ENCODE peak calls at places on chromosomes 12 and 14, in six cellular contexts. One of them, this sample, is unnamed.

GRCh38 chr12:71312767-71313375 is 126.7 kb upstream of the LGR5 start:
- DNase-seq in HepG2: no peak
- DNase-seq in A549: no peak
- DNase-seq in WTC11: no peak
- DNase-seq in K562: no peak
- DNase-seq in H1: no peak
- DNase-seq in this sample: no peak

GRCh38 chr14:105746124-105746514 is 219.7 kb downstream of the TMEM121 start:
- DNase-seq in HepG2: no peak
- DNase-seq in A549: no peak
- DNase-seq in WTC11: no peak
- DNase-seq in K562: no peak
- DNase-seq in H1: no peak
- DNase-seq in this sample: no peak

GRCh38 chr12:127559349-127560040 is 707.5 kb upstream of the TMEM132C start:
- DNase-seq in HepG2: no peak
- DNase-seq in A549: no peak
- DNase-seq in WTC11: peak
- DNase-seq in K562: peak
- DNase-seq in H1: peak
- DNase-seq in this sample: peak

GRCh38 chr12:7092229-7092985 is at the start of gene C1R:
- DNase-seq in HepG2: peak
- DNase-seq in A549: peak
- DNase-seq in WTC11: peak
- DNase-seq in K562: peak
- DNase-seq in H1: no peak
- DNase-seq in this sample: peak

GRCh38 chr12:48779869-48780268 is 9.0 kb downstream of the ADCY6 start:
- DNase-seq in HepG2: no peak
- DNase-seq in A549: no peak
- DNase-seq in WTC11: no peak
- DNase-seq in K562: no peak
- DNase-seq in H1: no peak
- DNase-seq in this sample: peak

GRCh38 chr14:80100681-80101080 is 110.6 kb downstream of the DIO2 start:
- DNase-seq in HepG2: no peak
- DNase-seq in A549: no peak
- DNase-seq in WTC11: no peak
- DNase-seq in K562: no peak
- DNase-seq in H1: no peak
- DNase-seq in this sample: no peak

GRCh38 chr12:119803391-119803791 is 73.7 kb downstream of the CIT start:
- DNase-seq in HepG2: no peak
- DNase-seq in A549: no peak
- DNase-seq in WTC11: peak
- DNase-seq in K562: no peak
- DNase-seq in H1: peak
- DNase-seq in this sample: no peak

GRCh38 chr12:106774808-106775524 is 484 bp downstream of the RIC8B start:
- DNase-seq in HepG2: no peak
- DNase-seq in A549: no peak
- DNase-seq in WTC11: no peak
- DNase-seq in K562: no peak
- DNase-seq in H1: no peak
- DNase-seq in this sample: peak

GRCh38 chr14:26589998-26590397 is 7.8 kb downstream of the NOVA1 start:
- DNase-seq in HepG2: no peak
- DNase-seq in A549: no peak
- DNase-seq in WTC11: no peak
- DNase-seq in K562: no peak
- DNase-seq in H1: no peak
- DNase-seq in this sample: no peak

GRCh38 chr14:54815016-54815415 is 87.6 kb downstream of the GCH1 start:
- DNase-seq in HepG2: no peak
- DNase-seq in A549: no peak
- DNase-seq in WTC11: no peak
- DNase-seq in K562: no peak
- DNase-seq in H1: no peak
- DNase-seq in this sample: no peak

GRCh38 chr14:91177073-91177796 is 63.4 kb downstream of the DGLUCY start:
- DNase-seq in HepG2: peak
- DNase-seq in A549: peak
- DNase-seq in WTC11: peak
- DNase-seq in K562: peak
- DNase-seq in H1: no peak
- DNase-seq in this sample: peak

GRCh38 chr14:101819251-101819990 is 57.9 kb downstream of the PPP2R5C start:
- DNase-seq in HepG2: no peak
- DNase-seq in A549: no peak
- DNase-seq in WTC11: no peak
- DNase-seq in K562: no peak
- DNase-seq in H1: no peak
- DNase-seq in this sample: no peak

GRCh38 chr12:83318386-83318971 is 631.8 kb downstream of the TMTC2 start:
- DNase-seq in HepG2: no peak
- DNase-seq in A549: no peak
- DNase-seq in WTC11: no peak
- DNase-seq in K562: no peak
- DNase-seq in H1: no peak
- DNase-seq in this sample: no peak

DNA sequence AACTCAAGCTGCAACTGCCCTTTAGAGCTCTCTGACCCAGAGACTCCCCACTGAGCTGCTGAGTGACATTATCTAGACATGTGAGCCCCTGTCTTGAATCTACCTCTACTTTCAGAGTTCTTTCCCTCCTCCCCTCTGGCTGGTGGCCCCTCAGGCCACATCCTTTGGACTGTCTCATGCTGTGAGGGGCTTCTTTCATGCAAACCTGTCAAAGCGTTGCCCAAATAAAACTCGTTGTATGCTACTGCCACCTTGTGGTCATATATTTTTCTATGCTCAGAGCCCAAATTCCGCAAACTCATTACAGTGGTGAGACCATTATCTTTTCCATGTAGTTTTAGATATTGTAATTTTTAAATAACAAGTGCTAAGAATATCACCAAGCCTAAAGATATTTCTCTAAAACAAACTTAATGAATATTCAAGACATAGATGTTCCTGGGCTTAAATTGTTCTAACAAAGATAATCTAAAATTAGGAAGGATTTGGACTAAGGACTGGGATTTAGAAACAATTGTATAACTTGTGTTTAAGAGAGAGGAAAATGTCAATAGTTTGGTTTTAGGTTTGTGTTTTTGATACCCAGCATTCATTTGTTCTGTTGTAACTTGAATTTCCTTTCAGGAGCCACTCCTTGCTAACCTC is 338.0 kb downstream of the AACS start:
- DNase-seq in HepG2: peak
- DNase-seq in A549: no peak
- DNase-seq in WTC11: peak
- DNase-seq in K562: peak
- DNase-seq in H1: peak
- DNase-seq in this sample: peak
- TF ChIP-seq JUN in HepG2: no peak
- TF ChIP-seq JUN in A549: no peak
- TF ChIP-seq JUN in WTC11: no peak
- TF ChIP-seq JUN in K562: no peak
- TF ChIP-seq JUN in H1: no peak
- TF ChIP-seq JUN in this sample: no peak

GRCh38 chr14:61563162-61563511 is 132.2 kb upstream of the HIF1A start:
- DNase-seq in HepG2: no peak
- DNase-seq in A549: no peak
- DNase-seq in WTC11: no peak
- DNase-seq in K562: no peak
- DNase-seq in H1: no peak
- DNase-seq in this sample: no peak

GRCh38 chr14:61562321-61563161 is 132.8 kb upstream of the HIF1A start:
- DNase-seq in HepG2: peak
- DNase-seq in A549: peak
- DNase-seq in WTC11: no peak
- DNase-seq in K562: peak
- DNase-seq in H1: no peak
- DNase-seq in this sample: peak

GRCh38 chr14:61561144-61561543 is 134.2 kb upstream of the HIF1A start:
- DNase-seq in HepG2: peak
- DNase-seq in A549: peak
- DNase-seq in WTC11: no peak
- DNase-seq in K562: no peak
- DNase-seq in H1: no peak
- DNase-seq in this sample: peak

GRCh38 chr14:61560323-61560722 is 135.0 kb upstream of the HIF1A start:
- DNase-seq in HepG2: peak
- DNase-seq in A549: no peak
- DNase-seq in WTC11: no peak
- DNase-seq in K562: no peak
- DNase-seq in H1: no peak
- DNase-seq in this sample: no peak

DNA sequence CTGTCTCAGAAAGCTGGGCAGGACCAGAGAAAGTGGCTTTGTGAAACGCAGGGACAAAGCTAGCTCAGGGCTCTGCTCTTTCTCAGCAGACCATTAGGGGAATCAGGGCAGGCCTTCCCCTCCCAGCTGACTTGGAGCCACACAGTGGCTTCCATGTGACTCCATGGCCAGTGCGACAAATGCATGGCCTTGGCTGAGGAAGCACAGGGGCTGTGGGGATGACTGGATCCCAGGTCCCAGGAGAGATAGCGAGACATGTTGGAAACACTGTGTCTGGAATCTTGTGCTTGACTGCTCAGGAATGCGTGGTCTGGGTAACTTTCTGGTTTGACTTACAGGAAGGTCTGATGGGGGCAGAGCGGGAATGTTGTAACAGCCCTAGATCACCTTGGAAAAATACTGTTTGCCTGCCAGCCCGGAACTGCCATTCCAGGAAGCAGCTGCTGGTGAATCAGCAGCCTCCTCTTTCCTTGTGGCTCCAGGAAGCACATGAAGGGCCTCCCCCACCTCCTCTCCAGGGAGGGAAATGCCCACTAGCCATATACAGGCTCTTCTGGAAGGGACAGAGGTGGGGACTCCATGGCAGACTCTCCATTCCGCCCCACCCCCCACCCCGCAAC is 133.5 kb upstream of the HIF1A start:
- DNase-seq in HepG2: peak
- DNase-seq in A549: peak
- DNase-seq in WTC11: no peak
- DNase-seq in K562: peak
- DNase-seq in H1: no peak
- DNase-seq in this sample: peak
- TF ChIP-seq JUN in HepG2: no peak
- TF ChIP-seq JUN in A549: peak
- TF ChIP-seq JUN in WTC11: no peak
- TF ChIP-seq JUN in K562: no peak
- TF ChIP-seq JUN in H1: no peak
- TF ChIP-seq JUN in this sample: peak

GRCh38 chr12:54431911-54432814 is 13.1 kb upstream of the ITGA5 start:
- DNase-seq in HepG2: no peak
- DNase-seq in A549: no peak
- DNase-seq in WTC11: peak
- DNase-seq in K562: peak
- DNase-seq in H1: no peak
- DNase-seq in this sample: peak

GRCh38 chr12:54428050-54429013 is 9.3 kb upstream of the ITGA5 start:
- DNase-seq in HepG2: no peak
- DNase-seq in A549: no peak
- DNase-seq in WTC11: peak
- DNase-seq in K562: peak
- DNase-seq in H1: no peak
- DNase-seq in this sample: peak

GRCh38 chr12:54430471-54431075 is 11.5 kb upstream of the ITGA5 start:
- DNase-seq in HepG2: no peak
- DNase-seq in A549: no peak
- DNase-seq in WTC11: no peak
- DNase-seq in K562: no peak
- DNase-seq in H1: no peak
- DNase-seq in this sample: no peak

GRCh38 chr12:54426690-54427089 is 7.6 kb upstream of the ITGA5 start:
- DNase-seq in HepG2: no peak
- DNase-seq in A549: no peak
- DNase-seq in WTC11: no peak
- DNase-seq in K562: no peak
- DNase-seq in H1: no peak
- DNase-seq in this sample: no peak

GRCh38 chr12:54429014-54429471 is 10.0 kb upstream of the ITGA5 start:
- DNase-seq in HepG2: peak
- DNase-seq in A549: no peak
- DNase-seq in WTC11: no peak
- DNase-seq in K562: no peak
- DNase-seq in H1: no peak
- DNase-seq in this sample: no peak
- TF ChIP-seq JUN in HepG2: no peak
- TF ChIP-seq JUN in A549: no peak
- TF ChIP-seq JUN in WTC11: no peak
- TF ChIP-seq JUN in K562: no peak
- TF ChIP-seq JUN in H1: no peak
- TF ChIP-seq JUN in this sample: no peak

GRCh38 chr12:89306827-89307498 is 45.3 kb downstream of the DUSP6 start:
- DNase-seq in HepG2: no peak
- DNase-seq in A549: no peak
- DNase-seq in WTC11: no peak
- DNase-seq in K562: no peak
- DNase-seq in H1: no peak
- DNase-seq in this sample: no peak
- TF ChIP-seq JUN in HepG2: no peak
- TF ChIP-seq JUN in A549: no peak
- TF ChIP-seq JUN in WTC11: no peak
- TF ChIP-seq JUN in K562: no peak
- TF ChIP-seq JUN in H1: no peak
- TF ChIP-seq JUN in this sample: no peak

GRCh38 chr14:60506462-60506984 is 2.4 kb upstream of the SIX6 start:
- DNase-seq in HepG2: no peak
- DNase-seq in A549: no peak
- DNase-seq in WTC11: peak
- DNase-seq in K562: no peak
- DNase-seq in H1: no peak
- DNase-seq in this sample: no peak
- TF ChIP-seq JUN in HepG2: no peak
- TF ChIP-seq JUN in A549: no peak
- TF ChIP-seq JUN in WTC11: no peak
- TF ChIP-seq JUN in K562: no peak
- TF ChIP-seq JUN in H1: no peak
- TF ChIP-seq JUN in this sample: no peak

GRCh38 chr14:52551696-52552062 is 626 bp downstream of the TXNDC16 start:
- DNase-seq in HepG2: peak
- DNase-seq in A549: no peak
- DNase-seq in WTC11: no peak
- DNase-seq in K562: no peak
- DNase-seq in H1: no peak
- DNase-seq in this sample: peak

GRCh38 chr14:52551205-52551604 is 1.1 kb downstream of the TXNDC16 start:
- DNase-seq in HepG2: no peak
- DNase-seq in A549: no peak
- DNase-seq in WTC11: no peak
- DNase-seq in K562: no peak
- DNase-seq in H1: no peak
- DNase-seq in this sample: no peak

GRCh38 chr14:52553002-52553670 is 500 bp downstream of the GPR137C start:
- DNase-seq in HepG2: no peak
- DNase-seq in A549: no peak
- DNase-seq in WTC11: peak
- DNase-seq in K562: peak
- DNase-seq in H1: no peak
- DNase-seq in this sample: peak

GRCh38 chr14:52552063-52552988 is at the start of the genes GPR137C and TXNDC16:
- DNase-seq in HepG2: peak
- DNase-seq in A549: peak
- DNase-seq in WTC11: peak
- DNase-seq in K562: peak
- DNase-seq in H1: peak
- DNase-seq in this sample: peak

GRCh38 chr14:52553671-52554575 is 1.3 kb downstream of the GPR137C start:
- DNase-seq in HepG2: peak
- DNase-seq in A549: no peak
- DNase-seq in WTC11: peak
- DNase-seq in K562: peak
- DNase-seq in H1: no peak
- DNase-seq in this sample: peak
- TF ChIP-seq JUN in HepG2: no peak
- TF ChIP-seq JUN in A549: no peak
- TF ChIP-seq JUN in WTC11: no peak
- TF ChIP-seq JUN in K562: no peak
- TF ChIP-seq JUN in H1: no peak
- TF ChIP-seq JUN in this sample: peak